ENCODE peak calls at places on chromosome 17, in six cellular contexts. O is CD8-positive, alpha-beta T cell; A is cardiac muscle cell; T is neural progenitor cell; P is GM23248; B is GM12878. Y is an unnamed sample. For H3K4me1, the result is how much of the 10 kb centered on the place peaks cover.

GRCh38 chr17:48539177-48539576 is 5.7 kb downstream of the HOXB2 start:
- DNase-seq in P (peak), T (no peak), B (no peak), A (no peak), O (no peak), Y (no peak)

GRCh38 chr17:75064867-75065561 is 18.0 kb downstream of the KCTD2 start:
- DNase-seq in P (no peak), T (peak), A (no peak), O (no peak), B (no peak), Y (no peak)

GRCh38 chr17:6209829-6210228 is 139.7 kb downstream of the WSCD1 start:
- DNase-seq in B (no peak), P (no peak), A (no peak), O (no peak), T (no peak), Y (no peak)

GRCh38 chr17:50501054-50501453 is 7.2 kb upstream of the MYCBPAP start:
- DNase-seq in B (no peak), A (peak), T (no peak), P (peak), O (no peak), Y (no peak)

GRCh38 chr17:80984749-80985148 is 6.9 kb upstream of the CHMP6 start:
- DNase-seq in P (peak), T (peak), A (peak), O (no peak), B (no peak), Y (no peak)

GRCh38 chr17:61399131-61400057 is at the start of gene TBX2:
- DNase-seq in P (peak), T (peak), A (peak), O (no peak), B (no peak), Y (peak)

GRCh38 chr17:63647065-63647725 is 25.0 kb downstream of the MAP3K3 start:
- DNase-seq in O (no peak), P (peak), T (no peak), A (no peak), B (no peak), Y (no peak)

GRCh38 chr17:45246861-45247428 is 14.9 kb downstream of the SPATA32 start:
- DNase-seq in P (peak), A (peak), T (peak), O (no peak), B (no peak), Y (peak)

GRCh38 chr17:27217631-27218030 is 76.3 kb upstream of the WSB1 start:
- DNase-seq in T (no peak), A (no peak), O (no peak), B (peak), P (no peak), Y (no peak)

GRCh38 chr17:79892457-79893236 is 53.4 kb upstream of the CBX4 start:
- DNase-seq in B (no peak), O (no peak), T (no peak), P (no peak), A (no peak), Y (no peak)

GRCh38 chr17:31582151-31582907 is 190.9 kb downstream of the RAB11FIP4 start:
- DNase-seq in A (no peak), B (peak), P (peak), O (no peak), T (no peak), Y (no peak)

GRCh38 chr17:40452074-40452787 is 9.0 kb downstream of the IGFBP4 start:
- DNase-seq in O (no peak), P (peak), T (no peak), B (no peak), A (no peak), Y (no peak)

GRCh38 chr17:42531455-42532354 is 4.3 kb upstream of the NAGLU start:
- DNase-seq in A (peak), P (peak), O (peak), B (no peak), T (peak), Y (peak)

GRCh38 chr17:39935896-39936295 is 8.4 kb downstream of the LRRC3C start:
- DNase-seq in O (no peak), T (no peak), B (no peak), A (no peak), P (peak), Y (no peak)

GRCh38 chr17:4304417-4305027 is 40.7 kb upstream of the ANKFY1 start:
- DNase-seq in P (peak), T (peak), B (no peak), O (peak), A (peak), Y (peak)

GRCh38 chr17:31472137-31472536 is 80.7 kb downstream of the RAB11FIP4 start:
- DNase-seq in P (no peak), T (no peak), B (no peak), A (no peak), O (no peak), Y (no peak)

GRCh38 chr17:45301674-45302073 is 15.1 kb downstream of the MAP3K14 start:
- DNase-seq in A (no peak), O (no peak), P (no peak), T (no peak), B (no peak), Y (no peak)

GRCh38 chr17:82882715-82883446 is 43.1 kb upstream of the ZNF750 start:
- DNase-seq in B (no peak), T (no peak), P (no peak), A (no peak), O (peak), Y (no peak)

GRCh38 chr17:77127735-77128361 is 12.9 kb upstream of the SEC14L1 start:
- DNase-seq in P (no peak), A (no peak), T (no peak), B (no peak), O (peak), Y (no peak)

GRCh38 chr17:50363217-50364060 is 9.5 kb downstream of the MRPL27 start:
- DNase-seq in T (peak), A (peak), P (peak), B (no peak), O (no peak), Y (peak)

GRCh38 chr17:79515110-79515509 is 95.7 kb downstream of the RBFOX3 start:
- DNase-seq in T (no peak), A (no peak), O (no peak), P (no peak), B (no peak), Y (no peak)

GRCh38 chr17:81556175-81556691 is 4.1 kb upstream of the FAAP100 start:
- DNase-seq in T (no peak), B (no peak), A (peak), P (peak), O (no peak), Y (no peak)

GRCh38 chr17:75506888-75507287 is 8.4 kb downstream of the CASKIN2 start:
- DNase-seq in O (no peak), A (no peak), B (no peak), T (no peak), P (no peak), Y (no peak)

GRCh38 chr17:16378631-16379282 is 2.1 kb upstream of the UBB start:
- DNase-seq in T (no peak), O (no peak), B (no peak), P (peak), A (no peak), Y (no peak)

DNA sequence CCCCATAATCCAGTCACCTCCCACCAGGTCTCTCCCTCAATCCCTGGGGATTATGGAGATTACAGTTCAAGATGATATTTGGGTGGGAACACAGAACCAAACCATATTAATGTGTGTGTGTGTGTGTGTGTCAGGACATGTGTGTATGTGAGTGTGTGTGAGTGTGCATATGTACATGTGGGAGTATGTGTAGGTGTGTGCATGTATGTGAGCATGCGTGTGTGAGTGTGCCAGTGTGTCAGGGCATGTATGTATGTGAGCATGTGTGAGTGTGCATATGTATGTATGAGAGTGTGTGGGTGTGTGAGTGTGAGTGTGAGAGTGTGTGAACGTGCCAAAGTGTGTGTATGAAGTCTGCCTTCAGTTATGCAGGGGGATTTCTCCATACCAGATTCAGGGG is 37.8 kb downstream of the RGS9 start:
- DNase-seq in B (no peak), O (no peak), P (no peak), A (no peak), T (no peak), Y (no peak)
- H3K4me1 ChIP-seq in B (under half), O (under half), P (under half), A (under half), T (under half), Y (under half)

DNA sequence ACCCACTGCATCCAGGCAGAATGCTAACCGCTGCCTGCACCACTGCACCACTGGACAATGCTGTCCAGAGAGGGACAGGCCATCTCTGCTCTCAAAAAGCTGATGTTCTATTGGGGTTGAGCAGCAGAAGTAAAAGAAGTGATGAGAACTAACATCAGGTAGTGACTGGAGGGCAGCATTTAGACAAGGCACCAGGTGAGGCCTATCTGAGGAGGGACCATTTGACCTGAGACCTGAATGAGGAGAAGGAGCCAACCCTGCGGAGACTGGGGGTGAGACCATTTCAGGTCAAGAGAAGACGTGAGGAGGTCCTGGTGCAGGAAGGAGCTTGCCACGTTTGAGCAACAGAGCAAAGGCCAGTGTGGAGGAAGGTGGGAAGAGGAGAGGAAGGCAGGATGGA is 34.0 kb downstream of the NTN1 start:
- DNase-seq in A (no peak), B (no peak), P (no peak), T (no peak), O (no peak), Y (no peak)
- H3K4me3 ChIP-seq in A (no peak), B (no peak), P (no peak), T (no peak), O (no peak), Y (no peak)

GRCh38 chr17:66678061-66678460 is 156.9 kb upstream of the CACNG5 start:
- DNase-seq in A (no peak), T (no peak), O (no peak), P (no peak), B (no peak), Y (no peak)
- H3K4me1 ChIP-seq in A (under half), T (under half), O (under half), P (under half), B (under half), Y (under half)

DNA sequence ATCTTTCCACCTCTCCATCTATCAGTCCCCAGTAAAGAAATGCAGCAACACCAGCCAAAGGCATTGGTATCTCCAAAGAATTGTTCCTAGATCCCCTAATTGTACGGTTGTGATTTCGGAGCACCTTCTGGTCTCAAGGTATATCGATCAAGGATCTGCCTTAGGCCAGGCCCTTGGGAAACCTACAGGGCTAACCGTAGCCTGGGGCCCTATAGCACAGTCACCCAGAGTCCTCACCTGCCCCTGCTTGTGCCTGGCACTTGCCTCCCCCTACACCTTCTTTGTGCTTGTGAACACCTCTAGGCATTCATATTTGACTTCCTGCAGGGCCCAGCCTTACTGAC is 16.8 kb upstream of the AURKB start:
- DNase-seq in O (no peak), A (no peak), P (peak), T (no peak), B (no peak), Y (no peak)
- H3K4me3 ChIP-seq in O (no peak), A (peak), P (peak), T (peak), B (no peak), Y (peak)

GRCh38 chr17:57410169-57410568 is 153.8 kb downstream of the MSI2 start:
- DNase-seq in B (no peak), O (no peak), T (peak), P (no peak), A (no peak), Y (no peak)
- H3K4me1 ChIP-seq in B (under half), O (under half), T (half or more), P (under half), A (under half), Y (under half)

GRCh38 chr17:56269509-56269908 is 116.2 kb downstream of the ANKFN1 start:
- DNase-seq in T (no peak), A (no peak), O (no peak), P (peak), B (no peak), Y (no peak)

GRCh38 chr17:56274491-56274890 is 121.2 kb downstream of the ANKFN1 start:
- DNase-seq in O (no peak), T (no peak), B (no peak), P (no peak), A (no peak), Y (no peak)

GRCh38 chr17:56269998-56270397 is 116.7 kb downstream of the ANKFN1 start:
- DNase-seq in A (no peak), B (no peak), P (no peak), O (no peak), T (no peak), Y (no peak)
- H3K4me3 ChIP-seq in A (no peak), B (no peak), P (peak), O (no peak), T (no peak), Y (no peak)

Y was measured in HAP-1.